ENCODE peak calls at places on chromosome 18, in eight cellular contexts. U is CD4-positive, alpha-beta T cell; O is dorsolateral prefrontal cortex; A is OCI-LY7; Z is astrocyte of the spinal cord; L is fibroblast of the aortic adventitia; Q is CD8-positive, alpha-beta T cell; X is brain microvascular endothelial cell. G is an unnamed sample.

GRCh38 chr18:31565345-31565744 is 26.3 kb upstream of the TTR start:
- DNase-seq in O (no peak), Z (no peak), A (no peak), L (no peak), Q (no peak), X (no peak), U (no peak), G (no peak)

GRCh38 chr18:3481696-3482210 is 31.8 kb downstream of the TGIF1 start:
- DNase-seq in O (no peak), L (peak; percentile 52), Z (no peak), X (no peak), Q (no peak), A (peak; percentile 74), U (no peak), G (peak; percentile 29)

GRCh38 chr18:28961669-28962228 is 784.8 kb upstream of the CDH2 start:
- DNase-seq in Z (no peak), O (no peak), L (peak; percentile 18), U (no peak), X (peak; percentile 5), A (peak; percentile 33), Q (no peak), G (peak; percentile 5)

GRCh38 chr18:23529597-23529996 is 26.3 kb downstream of the RMC1 start:
- DNase-seq in A (no peak), Z (peak; percentile 47), Q (no peak), X (peak; percentile 49), O (no peak), U (no peak), L (peak; percentile 32), G (no peak)

GRCh38 chr18:72375628-72376027 is 168.5 kb downstream of the CBLN2 start:
- DNase-seq in L (no peak), Z (peak; percentile 76), X (peak; percentile 7), A (no peak), O (no peak), U (no peak), Q (no peak), G (no peak)

GRCh38 chr18:51290864-51291263 is 93.4 kb upstream of the MEX3C start:
- DNase-seq in Z (no peak), Q (no peak), U (no peak), L (no peak), X (no peak), A (no peak), O (no peak), G (no peak)

GRCh38 chr18:22977847-22978701 is 44.9 kb downstream of the RBBP8 start:
- DNase-seq in A (no peak), O (no peak), L (peak; percentile 84), X (peak; percentile 75), Z (peak; percentile 87), Q (no peak), U (no peak), G (no peak)

GRCh38 chr18:9094307-9095226 is 7.9 kb upstream of the NDUFV2 start:
- DNase-seq in U (peak; percentile 30), O (no peak), L (peak; percentile 76), Z (peak; percentile 94), X (peak; percentile 96), Q (no peak), A (no peak), G (no peak)

GRCh38 chr18:74478876-74479275 is 17.3 kb upstream of the CNDP2 start:
- DNase-seq in X (no peak), L (peak; percentile 21), Q (no peak), O (no peak), U (no peak), Z (no peak), A (no peak), G (no peak)

GRCh38 chr18:74477771-74478170 is 18.4 kb upstream of the CNDP2 start:
- DNase-seq in Q (no peak), A (no peak), X (no peak), U (no peak), L (no peak), Z (no peak), O (no peak), G (no peak)

GRCh38 chr18:74473976-74474375 is 16.9 kb upstream of the DIPK1C start:
- DNase-seq in L (no peak), Q (no peak), U (no peak), A (no peak), Z (no peak), X (no peak), O (no peak), G (no peak)

GRCh38 chr18:74478316-74478715 is 17.8 kb upstream of the CNDP2 start:
- DNase-seq in Z (no peak), Q (no peak), L (no peak), A (no peak), X (no peak), U (no peak), O (no peak), G (no peak)

DNA sequence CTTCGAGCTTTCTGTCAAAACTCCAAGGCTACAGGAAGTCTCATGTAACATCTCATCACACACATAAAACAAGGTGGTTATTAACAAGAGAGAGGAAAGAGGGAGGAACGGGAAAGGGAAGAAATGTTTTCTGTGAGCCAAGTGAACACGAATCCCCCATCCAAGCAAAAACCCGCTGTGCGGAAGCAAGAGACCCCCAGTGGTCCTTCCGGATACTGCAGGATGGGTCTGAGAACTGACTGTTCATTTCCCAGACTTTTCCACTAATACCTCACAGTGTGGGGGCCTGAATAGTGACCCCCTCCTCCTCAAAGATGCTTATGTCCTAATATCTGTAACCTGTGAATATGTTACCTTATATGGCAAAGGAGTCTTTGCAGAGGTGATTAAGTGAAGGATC is 19.0 kb upstream of the DIPK1C start:
- DNase-seq in L (peak; percentile 19), O (no peak), Z (no peak), U (no peak), A (no peak), Q (no peak), X (peak; percentile 19), G (peak; percentile 64)
- TF ChIP-seq CTCF in L (peak; percentile 84), O (peak; percentile 90), Z (peak; percentile 75), U (no peak), A (peak; percentile 43), Q (no peak), X (peak; percentile 89), G (peak; percentile 70)

GRCh38 chr18:80196528-80197320 is 50.6 kb downstream of the PARD6G start:
- DNase-seq in Q (no peak), X (peak; percentile 51), L (peak; percentile 31), O (no peak), A (no peak), Z (peak; percentile 72), U (no peak), G (no peak)

GRCh38 chr18:80194874-80195570 is 52.3 kb downstream of the PARD6G start:
- DNase-seq in L (no peak), X (no peak), Z (no peak), A (no peak), U (no peak), O (no peak), Q (no peak), G (no peak)

GRCh38 chr18:80198391-80198790 is 48.9 kb downstream of the PARD6G start:
- DNase-seq in O (no peak), Z (no peak), L (no peak), A (no peak), U (no peak), Q (no peak), X (no peak), G (no peak)

GRCh38 chr18:80198994-80199748 is 48.1 kb downstream of the PARD6G start:
- DNase-seq in L (no peak), O (no peak), U (no peak), X (no peak), Z (no peak), A (no peak), Q (no peak), G (no peak)

GRCh38 chr18:80197490-80197889 is 49.8 kb downstream of the PARD6G start:
- DNase-seq in Z (no peak), U (no peak), O (no peak), X (no peak), A (no peak), Q (no peak), L (no peak), G (no peak)
- TF ChIP-seq CTCF in Z (no peak), U (no peak), O (no peak), X (no peak), A (no peak), Q (no peak), L (no peak), G (no peak)

GRCh38 chr18:36771246-36771645 is 57.6 kb downstream of the TPGS2 start:
- DNase-seq in U (no peak), L (no peak), Z (no peak), O (no peak), X (no peak), A (peak; percentile 8), Q (no peak), G (no peak)

GRCh38 chr18:36769172-36769571 is 59.6 kb downstream of the TPGS2 start:
- DNase-seq in X (peak; percentile 27), A (no peak), Z (peak; percentile 32), Q (no peak), U (no peak), L (peak; percentile 27), O (no peak), G (no peak)

GRCh38 chr18:36770315-36770946 is 58.4 kb downstream of the TPGS2 start:
- DNase-seq in Q (no peak), Z (no peak), L (peak; percentile 16), U (no peak), A (no peak), O (no peak), X (no peak), G (no peak)

GRCh38 chr18:36772339-36772738 is 56.5 kb downstream of the TPGS2 start:
- DNase-seq in L (no peak), A (no peak), O (no peak), X (no peak), Z (no peak), U (no peak), Q (no peak), G (no peak)

GRCh38 chr18:36769611-36770314 is 59.0 kb downstream of the TPGS2 start:
- DNase-seq in Z (no peak), Q (no peak), U (no peak), O (no peak), A (no peak), X (no peak), L (no peak), G (no peak)
- TF ChIP-seq CTCF in Z (peak; percentile 37), Q (no peak), U (no peak), O (no peak), A (peak; percentile 51), X (peak; percentile 57), L (peak; percentile 26), G (peak; percentile 32)

GRCh38 chr18:47930086-47930843 is at the start of gene SMAD2:
- DNase-seq in Q (peak; percentile 75), A (peak; percentile 71), U (peak; percentile 54), O (peak; percentile 75), X (peak; percentile 48), Z (peak; percentile 71), L (peak; percentile 69), G (peak; percentile 61)

GRCh38 chr18:47930844-47931706 is 616 bp upstream of the SMAD2 start:
- DNase-seq in O (peak; percentile 97), Q (peak; percentile 95), X (peak; percentile 93), Z (peak; percentile 98), U (peak; percentile 88), L (peak; percentile 94), A (peak; percentile 91), G (peak; percentile 84)

GRCh38 chr18:47931707-47932103 is 1.2 kb upstream of the SMAD2 start:
- DNase-seq in Q (peak; percentile 22), A (peak; percentile 59), X (no peak), O (no peak), U (peak; percentile 21), L (no peak), Z (peak; percentile 28), G (peak; percentile 10)

GRCh38 chr18:47932170-47932569 is 1.7 kb upstream of the SMAD2 start:
- DNase-seq in A (no peak), Q (no peak), L (no peak), Z (no peak), U (no peak), O (no peak), X (no peak), G (no peak)

DNA sequence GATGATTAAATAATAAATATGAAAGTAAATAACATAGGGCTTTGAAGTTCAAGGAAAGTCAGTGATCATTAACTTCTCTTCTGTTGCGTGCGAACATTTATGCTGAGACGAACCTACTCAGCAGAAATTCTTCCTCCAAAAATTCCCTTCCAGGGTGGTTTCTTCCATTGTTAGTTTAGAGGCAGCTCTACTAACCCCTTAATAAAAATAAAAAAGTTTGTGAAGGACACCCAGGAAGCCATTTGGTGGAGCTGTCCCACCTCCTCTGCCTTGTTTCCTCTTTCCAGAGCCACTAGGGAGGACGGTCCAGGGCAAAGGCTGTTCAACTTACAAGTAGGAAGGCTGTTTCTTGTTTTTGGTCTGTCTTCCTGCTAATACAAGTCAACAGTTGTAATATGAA is 2.1 kb upstream of the SMAD2 start:
- DNase-seq in A (no peak), Q (no peak), Z (no peak), O (no peak), X (no peak), U (no peak), L (no peak), G (no peak)
- TF ChIP-seq CTCF in A (no peak), Q (no peak), Z (no peak), O (no peak), X (no peak), U (no peak), L (no peak), G (no peak)

G was measured in neural crest cell.